ENCODE peak calls at places on chromosomes 3 and 15, in four cellular contexts. One of them, this sample, is unnamed.

GRCh38 chr3:187238239-187238638 is 41.0 kb downstream of the RTP1 start:
- DNase-seq in islet precursor cell: no peak
- DNase-seq in NCI-H1105 treated with DMSO at 0.1 percent for 48 hours: no peak
- DNase-seq in NCI-H774: no peak
- DNase-seq in this sample: no peak

GRCh38 chr3:50572801-50573371 is 3.6 kb downstream of the HEMK1 start:
- DNase-seq in islet precursor cell: no peak
- DNase-seq in NCI-H1105 treated with DMSO at 0.1 percent for 48 hours: no peak
- DNase-seq in NCI-H774: no peak
- DNase-seq in this sample: peak; percentile 53

GRCh38 chr3:187064210-187065115 is 74.8 kb downstream of the RPL39L start:
- DNase-seq in NCI-H774: no peak
- DNase-seq in islet precursor cell: no peak
- DNase-seq in NCI-H1105 treated with DMSO at 0.1 percent for 48 hours: no peak
- DNase-seq in this sample: no peak

GRCh38 chr15:89119489-89120478 is 31.5 kb downstream of the ABHD2 start:
- DNase-seq in NCI-H774: peak; percentile 51
- DNase-seq in NCI-H1105 treated with DMSO at 0.1 percent for 48 hours: no peak
- DNase-seq in islet precursor cell: no peak
- DNase-seq in this sample: no peak

GRCh38 chr3:178520436-178520835 is 15.8 kb upstream of the KCNMB2 start:
- DNase-seq in NCI-H774: no peak
- DNase-seq in islet precursor cell: no peak
- DNase-seq in NCI-H1105 treated with DMSO at 0.1 percent for 48 hours: no peak
- DNase-seq in this sample: no peak

GRCh38 chr3:57998366-57999283 is 9.6 kb upstream of the FLNB start:
- DNase-seq in NCI-H1105 treated with DMSO at 0.1 percent for 48 hours: no peak
- DNase-seq in NCI-H774: no peak
- DNase-seq in islet precursor cell: peak; percentile 86
- DNase-seq in this sample: no peak

GRCh38 chr3:134363381-134363755 is 10.9 kb downstream of the AMOTL2 start:
- DNase-seq in NCI-H1105 treated with DMSO at 0.1 percent for 48 hours: no peak
- DNase-seq in islet precursor cell: peak; percentile 41
- DNase-seq in NCI-H774: no peak
- DNase-seq in this sample: no peak

GRCh38 chr3:4744405-4745239 is 234.6 kb upstream of the BHLHE40 start:
- DNase-seq in NCI-H774: no peak
- DNase-seq in NCI-H1105 treated with DMSO at 0.1 percent for 48 hours: no peak
- DNase-seq in islet precursor cell: peak; percentile 74
- DNase-seq in this sample: no peak

GRCh38 chr3:12885585-12885934 is 44.2 kb upstream of the RPL32 start:
- DNase-seq in NCI-H1105 treated with DMSO at 0.1 percent for 48 hours: no peak
- DNase-seq in NCI-H774: no peak
- DNase-seq in islet precursor cell: no peak
- DNase-seq in this sample: no peak

GRCh38 chr3:9945358-9945757 is 6.8 kb downstream of the PRRT3 start:
- DNase-seq in NCI-H774: no peak
- DNase-seq in islet precursor cell: no peak
- DNase-seq in NCI-H1105 treated with DMSO at 0.1 percent for 48 hours: peak; percentile 3
- DNase-seq in this sample: no peak

GRCh38 chr3:13277130-13277783 is 142.9 kb downstream of the NUP210 start:
- DNase-seq in islet precursor cell: peak; percentile 32
- DNase-seq in NCI-H774: no peak
- DNase-seq in NCI-H1105 treated with DMSO at 0.1 percent for 48 hours: no peak
- DNase-seq in this sample: no peak

GRCh38 chr3:177429772-177430171 is 232.5 kb upstream of the TBL1XR1 start:
- DNase-seq in NCI-H774: no peak
- DNase-seq in NCI-H1105 treated with DMSO at 0.1 percent for 48 hours: no peak
- DNase-seq in islet precursor cell: no peak
- DNase-seq in this sample: no peak

GRCh38 chr3:108042300-108042699 is 48.5 kb downstream of the CD47 start:
- DNase-seq in NCI-H1105 treated with DMSO at 0.1 percent for 48 hours: no peak
- DNase-seq in NCI-H774: no peak
- DNase-seq in islet precursor cell: no peak
- DNase-seq in this sample: no peak

GRCh38 chr3:55061619-55062018 is 133.8 kb upstream of the LRTM1 start:
- DNase-seq in NCI-H774: no peak
- DNase-seq in islet precursor cell: no peak
- DNase-seq in NCI-H1105 treated with DMSO at 0.1 percent for 48 hours: no peak
- DNase-seq in this sample: no peak

GRCh38 chr15:62495670-62496328 is 330.7 kb upstream of the C2CD4B start:
- DNase-seq in NCI-H774: no peak
- DNase-seq in islet precursor cell: peak; percentile 89
- DNase-seq in NCI-H1105 treated with DMSO at 0.1 percent for 48 hours: peak; percentile 91
- DNase-seq in this sample: no peak

GRCh38 chr3:72070005-72070404 is 285.1 kb upstream of the PROK2 start:
- DNase-seq in NCI-H774: no peak
- DNase-seq in islet precursor cell: no peak
- DNase-seq in NCI-H1105 treated with DMSO at 0.1 percent for 48 hours: no peak
- DNase-seq in this sample: no peak

GRCh38 chr3:48879307-48879993 is 19.2 kb downstream of the SLC25A20 start:
- DNase-seq in NCI-H1105 treated with DMSO at 0.1 percent for 48 hours: no peak
- DNase-seq in NCI-H774: no peak
- DNase-seq in islet precursor cell: no peak
- DNase-seq in this sample: no peak

GRCh38 chr3:190586631-190587000 is 72.7 kb downstream of the IL1RAP start:
- DNase-seq in NCI-H774: no peak
- DNase-seq in islet precursor cell: peak; percentile 86
- DNase-seq in NCI-H1105 treated with DMSO at 0.1 percent for 48 hours: no peak
- DNase-seq in this sample: peak; percentile 57

GRCh38 chr3:191294291-191294690 is 34.9 kb upstream of the CCDC50 start:
- DNase-seq in islet precursor cell: no peak
- DNase-seq in NCI-H774: no peak
- DNase-seq in NCI-H1105 treated with DMSO at 0.1 percent for 48 hours: no peak
- DNase-seq in this sample: no peak

GRCh38 chr3:42701371-42702065 is 1.1 kb downstream of the HHATL start:
- DNase-seq in NCI-H1105 treated with DMSO at 0.1 percent for 48 hours: no peak
- DNase-seq in islet precursor cell: peak; percentile 85
- DNase-seq in NCI-H774: peak; percentile 0
- DNase-seq in this sample: peak; percentile 64

GRCh38 chr3:120168038-120168437 is 73.8 kb upstream of the GSK3B start:
- DNase-seq in NCI-H774: no peak
- DNase-seq in NCI-H1105 treated with DMSO at 0.1 percent for 48 hours: no peak
- DNase-seq in islet precursor cell: no peak
- DNase-seq in this sample: no peak

GRCh38 chr15:93861413-93861812 is 369.9 kb upstream of the MCTP2 start:
- DNase-seq in NCI-H774: no peak
- DNase-seq in NCI-H1105 treated with DMSO at 0.1 percent for 48 hours: no peak
- DNase-seq in islet precursor cell: no peak
- DNase-seq in this sample: peak; percentile 28